ENCODE peak calls at places on chromosomes 11 and 22, in five cellular contexts. J is ovary, S is HCT116, F is IMR-90, Y is spleen. H is an unnamed sample. For H3K4me1, the result is how much of the 10 kb centered on the place peaks cover.

GRCh38 chr22:50305658-50306566 is 1.5 kb downstream of the PLXNB2 start:
- DNase-seq in J (peak), S (peak), Y (no peak), F (peak), H (peak)

GRCh38 chr11:65764434-65764833 is 16.3 kb downstream of the AP5B1 start:
- DNase-seq in F (no peak), Y (no peak), J (no peak), S (no peak), H (no peak)

GRCh38 chr11:119752946-119753345 is 23.9 kb upstream of the NECTIN1 start:
- DNase-seq in Y (peak), F (no peak), J (no peak), S (no peak), H (no peak)

GRCh38 chr22:32801436-32802290 is at the start of gene TIMP3:
- DNase-seq in S (no peak), F (peak), J (peak), Y (peak), H (peak)

GRCh38 chr11:102806296-102806695 is 8.3 kb upstream of the MMP1 start:
- DNase-seq in J (no peak), S (no peak), Y (no peak), F (peak), H (no peak)

GRCh38 chr22:35266277-35266676 is 9.0 kb downstream of the HMGXB4 start:
- DNase-seq in Y (no peak), S (no peak), J (no peak), F (no peak), H (peak)

GRCh38 chr11:22341582-22341919 is 3.4 kb downstream of the SLC17A6 start:
- DNase-seq in J (no peak), S (no peak), Y (no peak), F (no peak), H (no peak)

GRCh38 chr11:7511405-7511804 is 2.4 kb upstream of the PPFIBP2 start:
- DNase-seq in J (peak), F (no peak), S (no peak), Y (no peak), H (peak)

GRCh38 chr11:8917157-8917820 is 6.3 kb downstream of the AKIP1 start:
- DNase-seq in S (no peak), Y (no peak), F (peak), J (peak), H (peak)

GRCh38 chr11:20029193-20029592 is 131.1 kb downstream of the DBX1 start:
- DNase-seq in Y (no peak), F (no peak), S (no peak), J (no peak), H (no peak)
- H3K4me1 ChIP-seq in Y (under half), F (under half), S (under half), J (under half), H (under half)

GRCh38 chr22:30266445-30267381 is at the start of gene OSM:
- DNase-seq in J (no peak), Y (peak), S (no peak), F (no peak), H (no peak)

GRCh38 chr22:30267382-30268302 is 991 bp upstream of the OSM start:
- DNase-seq in Y (peak), F (no peak), J (no peak), S (no peak), H (no peak)

GRCh38 chr22:30270841-30271240 is 4.2 kb upstream of the OSM start:
- DNase-seq in J (no peak), Y (peak), S (no peak), F (peak), H (no peak)

GRCh38 chr22:30265851-30266444 is 703 bp downstream of the OSM start:
- DNase-seq in F (no peak), S (no peak), J (no peak), Y (peak), H (no peak)

GRCh38 chr22:30268331-30268730 is 1.7 kb upstream of the OSM start:
- DNase-seq in J (no peak), F (no peak), S (no peak), Y (no peak), H (no peak)
- TF ChIP-seq POLR2A in J (no peak), F (no peak), S (no peak), Y (no peak), H (no peak)

GRCh38 chr22:45970709-45971388 is 6.1 kb downstream of the WNT7B start:
- DNase-seq in Y (no peak), J (no peak), F (peak), S (no peak), H (no peak)
- H3K4me1 ChIP-seq in Y (under half), J (under half), F (under half), S (under half), H (under half)

GRCh38 chr22:31629741-31630184 is 32.3 kb downstream of the PISD start:
- DNase-seq in J (no peak), S (no peak), F (no peak), Y (peak), H (no peak)

GRCh38 chr22:31627223-31627731 is 34.7 kb downstream of the PISD start:
- DNase-seq in J (peak), S (no peak), Y (peak), F (no peak), H (no peak)

GRCh38 chr22:31628362-31628761 is 33.7 kb downstream of the PISD start:
- DNase-seq in F (no peak), Y (no peak), J (no peak), S (no peak), H (no peak)

GRCh38 chr22:31630331-31631329 is 31.4 kb downstream of the PISD start:
- DNase-seq in Y (peak), F (peak), J (peak), S (no peak), H (peak)

GRCh38 chr22:31628969-31629723 is 32.9 kb downstream of the PISD start:
- DNase-seq in F (no peak), S (no peak), J (no peak), Y (peak), H (no peak)
- TF ChIP-seq POLR2A in F (peak), S (no peak), J (no peak), Y (no peak), H (no peak)

GRCh38 chr11:11843642-11844041 is 1.9 kb downstream of the USP47 start:
- DNase-seq in Y (no peak), S (no peak), F (no peak), J (no peak), H (no peak)
- H3K4me1 ChIP-seq in Y (half or more), S (under half), F (under half), J (under half), H (under half)

DNA sequence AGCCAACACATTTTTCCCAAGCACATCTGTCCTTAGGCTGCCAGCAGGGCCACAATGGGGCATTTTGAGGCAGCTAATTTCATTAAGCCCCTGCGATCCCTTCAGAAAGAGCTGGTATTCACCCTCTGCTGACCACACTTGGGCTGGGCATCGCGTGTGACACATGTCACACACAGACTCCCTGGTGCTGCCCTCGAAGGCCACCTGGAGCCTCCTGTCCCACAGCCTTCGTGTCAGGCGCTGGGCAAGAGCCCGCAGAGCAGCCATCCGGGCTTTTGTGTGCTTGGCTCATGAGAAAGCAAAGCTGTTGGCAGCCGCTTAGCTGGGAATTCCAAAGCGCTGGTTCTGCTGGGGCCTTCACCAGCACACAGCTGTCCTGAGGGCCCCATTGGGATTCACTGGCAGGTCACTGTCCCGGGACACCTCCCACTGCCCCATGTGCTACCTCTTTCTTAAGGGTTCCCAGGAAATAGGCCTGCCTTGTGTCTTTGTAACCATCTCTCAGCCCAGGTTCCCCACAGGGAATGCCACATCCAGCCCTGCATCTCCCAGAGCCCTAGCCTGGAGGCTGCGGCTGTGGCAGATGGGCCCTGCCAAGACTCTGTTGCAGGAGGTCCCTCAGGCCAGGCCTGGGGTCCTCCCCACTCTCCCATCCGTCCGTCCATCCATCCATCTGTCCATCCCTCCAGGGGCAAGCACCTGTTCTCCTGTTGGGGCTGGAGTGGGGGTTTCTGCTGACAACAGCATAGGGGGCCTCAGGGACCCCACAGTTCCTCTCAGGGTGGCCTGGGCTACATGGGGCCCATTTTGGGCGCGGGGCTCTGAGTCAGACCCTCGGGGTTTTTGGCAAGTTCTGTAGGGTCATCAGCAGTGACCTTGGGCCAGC is 4.9 kb downstream of the CLDN5 start:
- DNase-seq in J (no peak), F (no peak), S (no peak), Y (no peak), H (no peak)
- TF ChIP-seq POLR2A in J (no peak), F (no peak), S (no peak), Y (no peak), H (no peak)